ENCODE peak calls at places on chromosomes 4 and X, in six cellular contexts. S, Q, H, G, Y and B are unnamed samples.

GRCh38 chr4:54228064-54228527 is 997 bp upstream of the PDGFRA start:
- DNase-seq in S (peak), Q (peak), H (peak), G (peak), Y (peak), B (no peak)

GRCh38 chrX:154805696-154806091 is 409 bp upstream of the MPP1 start:
- DNase-seq in S (peak), Q (no peak), H (no peak), G (no peak), Y (no peak), B (no peak)

GRCh38 chr4:40283968-40284367 is 51.2 kb upstream of the CHRNA9 start:
- DNase-seq in S (no peak), Q (no peak), H (peak), G (no peak), Y (no peak), B (peak)

GRCh38 chr4:176002007-176002623 is 63.5 kb upstream of the WDR17 start:
- DNase-seq in S (peak), Q (no peak), H (no peak), G (no peak), Y (peak), B (no peak)

GRCh38 chr4:124530464-124531077 is 182.0 kb downstream of the ANKRD50 start:
- DNase-seq in S (no peak), Q (no peak), H (peak), G (peak), Y (no peak), B (no peak)

GRCh38 chrX:107968623-107969022 is 13.5 kb downstream of the TEX13B start:
- DNase-seq in S (no peak), Q (no peak), H (peak), G (no peak), Y (no peak), B (peak)

GRCh38 chr4:100084892-100085291 is 105.4 kb downstream of the DDIT4L start:
- DNase-seq in S (no peak), Q (no peak), H (no peak), G (no peak), Y (no peak), B (no peak)

GRCh38 chr4:165986956-165987698 is 114.1 kb downstream of the TLL1 start:
- DNase-seq in S (no peak), Q (no peak), H (no peak), G (no peak), Y (no peak), B (no peak)

GRCh38 chr4:152032722-152033131 is 271.9 kb upstream of the GATB start:
- DNase-seq in S (peak), Q (no peak), H (no peak), G (no peak), Y (no peak), B (no peak)

GRCh38 chr4:141415651-141416050 is 195.0 kb downstream of the ZNF330 start:
- DNase-seq in S (no peak), Q (no peak), H (no peak), G (no peak), Y (no peak), B (no peak)

GRCh38 chr4:48290146-48290772 is 20.6 kb upstream of the TEC start:
- DNase-seq in S (peak), Q (no peak), H (peak), G (no peak), Y (peak), B (no peak)

GRCh38 chr4:48247142-48247877 is 22.3 kb downstream of the TEC start:
- DNase-seq in S (peak), Q (no peak), H (no peak), G (peak), Y (no peak), B (no peak)

DNA sequence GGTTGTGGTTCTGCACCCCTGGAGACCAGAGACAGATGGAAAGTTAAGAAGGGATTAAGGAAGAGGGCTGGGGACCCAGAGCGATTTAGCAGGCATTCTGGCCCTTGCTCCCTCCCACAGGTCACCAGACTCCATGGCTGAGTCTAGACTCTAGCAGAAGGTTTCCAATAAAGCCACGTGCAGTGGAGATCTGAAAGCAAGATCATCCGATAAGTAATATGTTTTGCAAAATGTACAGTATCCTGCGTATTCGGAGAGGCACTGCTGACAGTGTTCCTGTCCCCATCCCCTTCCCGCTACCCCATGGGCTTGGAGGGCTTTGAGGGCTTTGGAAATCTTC is 531 bp upstream of the GPRIN3 start:
- DNase-seq in S (no peak), Q (no peak), H (no peak), G (no peak), Y (no peak), B (no peak)
- H3K4me3 ChIP-seq in S (peak), Q (no peak), H (peak), G (peak), Y (peak), B (peak)

DNA sequence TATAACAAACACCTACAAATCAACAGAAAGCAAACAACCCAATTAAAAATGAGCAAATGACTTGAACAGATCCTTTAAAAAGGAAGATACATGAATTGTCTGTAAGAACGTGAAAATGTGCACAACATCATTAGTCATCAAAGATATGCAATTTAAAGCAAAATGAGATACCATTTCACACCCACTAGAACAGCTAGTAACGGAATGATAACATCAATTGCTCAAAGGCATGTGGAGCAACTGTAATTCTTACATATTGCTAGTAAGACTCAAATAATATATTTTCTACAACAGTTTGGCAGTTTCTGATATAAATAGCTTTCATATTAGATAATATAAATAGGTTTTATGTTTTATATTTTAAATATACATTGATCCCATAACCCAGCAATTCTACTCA is 82.5 kb downstream of the LCORL start:
- DNase-seq in S (no peak), Q (no peak), H (no peak), G (no peak), Y (no peak), B (no peak)
- TF ChIP-seq CTCF in S (no peak), Q (no peak), H (no peak), G (no peak), Y (no peak), B (no peak)

GRCh38 chr4:1199556-1200331 is 27.4 kb upstream of the SPON2 start:
- DNase-seq in S (no peak), Q (no peak), H (no peak), G (no peak), Y (peak), B (no peak)

GRCh38 chr4:1201851-1202525 is 29.6 kb upstream of the SPON2 start:
- DNase-seq in S (peak), Q (no peak), H (no peak), G (no peak), Y (peak), B (no peak)

GRCh38 chr4:1198070-1198844 is 25.9 kb upstream of the SPON2 start:
- DNase-seq in S (no peak), Q (no peak), H (no peak), G (no peak), Y (peak), B (no peak)

GRCh38 chr4:1202526-1203378 is 30.4 kb upstream of the SPON2 start:
- DNase-seq in S (no peak), Q (no peak), H (no peak), G (no peak), Y (peak), B (no peak)

GRCh38 chr4:1200425-1201035 is 28.1 kb upstream of the SPON2 start:
- DNase-seq in S (peak), Q (no peak), H (no peak), G (peak), Y (peak), B (peak)
- H3K4me3 ChIP-seq in S (peak), Q (no peak), H (no peak), G (peak), Y (peak), B (no peak)

GRCh38 chrX:19907794-19908193 is 20.4 kb upstream of the SH3KBP1 start:
- DNase-seq in S (no peak), Q (no peak), H (no peak), G (no peak), Y (no peak), B (no peak)
- TF ChIP-seq CTCF in S (peak), Q (peak), H (no peak), G (no peak), Y (no peak), B (no peak)